ENCODE peak calls at places on chromosome X, in four cellular contexts. J, S, N and X are unnamed samples.
A peak's percentile ranks its signal among the peaks of the same experiment; 100 is the strongest.

GRCh38 chrX:121254336-121254735 is 206.9 kb downstream of the GLUD2 start:
- DNase-seq in J (no peak), S (no peak), N (peak; percentile 31), X (no peak)

GRCh38 chrX:133897593-133898163 is 87.7 kb downstream of the GPC3 start:
- DNase-seq in J (no peak), S (no peak), N (peak; percentile 11), X (no peak)

GRCh38 chrX:67612231-67612630 is 68.4 kb downstream of the AR start:
- DNase-seq in J (no peak), S (no peak), N (no peak), X (no peak)

GRCh38 chrX:155888139-155888538 is 7.0 kb downstream of the VAMP7 start:
- DNase-seq in J (no peak), S (no peak), N (no peak), X (no peak)

GRCh38 chrX:148609766-148610698 is 109.6 kb downstream of the AFF2 start:
- DNase-seq in J (no peak), S (no peak), N (peak; percentile 80), X (no peak)

GRCh38 chrX:130728208-130728607 is 174.8 kb downstream of the ENOX2 start:
- DNase-seq in J (no peak), S (no peak), N (no peak), X (no peak)

GRCh38 chrX:103628386-103629290 is at the start of gene TCEAL1:
- DNase-seq in J (peak; percentile 29), S (no peak), N (peak; percentile 69), X (peak; percentile 47)

GRCh38 chrX:123324628-123325027 is 140.6 kb downstream of the GRIA3 start:
- DNase-seq in J (no peak), S (no peak), N (no peak), X (no peak)

GRCh38 chrX:413322-414201 is 26.9 kb upstream of the PPP2R3B start:
- DNase-seq in J (no peak), S (no peak), N (no peak), X (peak; percentile 72)